ENCODE peak calls at places on chromosomes 4 and X, in six cellular contexts. One of them, this sample, is unnamed.

GRCh38 chr4:87321888-87322287 is 794 bp downstream of the HSD17B13 start:
- DNase-seq in Calu3: no peak
- DNase-seq in GM13977: no peak
- DNase-seq in progenitor cell of endocrine pancreas: no peak
- DNase-seq in IMR-90: no peak
- DNase-seq in Peyer's patch: no peak
- DNase-seq in this sample: no peak

GRCh38 chr4:150510176-150510875 is 71.6 kb upstream of the MAB21L2 start:
- DNase-seq in Calu3: no peak
- DNase-seq in GM13977: no peak
- DNase-seq in progenitor cell of endocrine pancreas: no peak
- DNase-seq in IMR-90: peak; percentile 86
- DNase-seq in Peyer's patch: no peak
- DNase-seq in this sample: no peak

GRCh38 chrX:154046262-154046771 is 26.6 kb upstream of the IRAK1 start:
- DNase-seq in Calu3: no peak
- DNase-seq in GM13977: no peak
- DNase-seq in progenitor cell of endocrine pancreas: no peak
- DNase-seq in IMR-90: peak; percentile 86
- DNase-seq in Peyer's patch: no peak
- DNase-seq in this sample: no peak

GRCh38 chr4:141246243-141246642 is 25.5 kb downstream of the ZNF330 start:
- DNase-seq in Calu3: no peak
- DNase-seq in GM13977: no peak
- DNase-seq in progenitor cell of endocrine pancreas: no peak
- DNase-seq in IMR-90: peak; percentile 74
- DNase-seq in Peyer's patch: no peak
- DNase-seq in this sample: no peak

GRCh38 chr4:185738038-185738552 is 73.9 kb downstream of the SORBS2 start:
- DNase-seq in Calu3: no peak
- DNase-seq in GM13977: no peak
- DNase-seq in progenitor cell of endocrine pancreas: no peak
- DNase-seq in IMR-90: peak; percentile 12
- DNase-seq in Peyer's patch: no peak
- DNase-seq in this sample: no peak

GRCh38 chr4:10589308-10589707 is 95.3 kb downstream of the CLNK start:
- DNase-seq in Calu3: no peak
- DNase-seq in GM13977: no peak
- DNase-seq in progenitor cell of endocrine pancreas: no peak
- DNase-seq in IMR-90: no peak
- DNase-seq in Peyer's patch: no peak
- DNase-seq in this sample: no peak

GRCh38 chrX:141638601-141639000 is 49.1 kb downstream of the SPANXA2 start:
- DNase-seq in Calu3: no peak
- DNase-seq in GM13977: no peak
- DNase-seq in progenitor cell of endocrine pancreas: no peak
- DNase-seq in IMR-90: no peak
- DNase-seq in Peyer's patch: no peak
- DNase-seq in this sample: no peak

GRCh38 chrX:132044953-132045352 is 21.9 kb downstream of the STK26 start:
- DNase-seq in Calu3: no peak
- DNase-seq in GM13977: no peak
- DNase-seq in progenitor cell of endocrine pancreas: no peak
- DNase-seq in IMR-90: no peak
- DNase-seq in Peyer's patch: no peak
- DNase-seq in this sample: no peak

GRCh38 chrX:69424161-69424560 is 80.0 kb upstream of the NALF2 start:
- DNase-seq in Calu3: peak; percentile 1
- DNase-seq in GM13977: no peak
- DNase-seq in progenitor cell of endocrine pancreas: no peak
- DNase-seq in IMR-90: peak; percentile 16
- DNase-seq in Peyer's patch: no peak
- DNase-seq in this sample: no peak

GRCh38 chrX:123277347-123277746 is 93.3 kb downstream of the GRIA3 start:
- DNase-seq in Calu3: no peak
- DNase-seq in GM13977: no peak
- DNase-seq in progenitor cell of endocrine pancreas: no peak
- DNase-seq in IMR-90: no peak
- DNase-seq in Peyer's patch: no peak
- DNase-seq in this sample: no peak

GRCh38 chr4:186536285-186536684 is 19.1 kb downstream of the MTNR1A start:
- DNase-seq in Calu3: no peak
- DNase-seq in GM13977: no peak
- DNase-seq in progenitor cell of endocrine pancreas: no peak
- DNase-seq in IMR-90: no peak
- DNase-seq in Peyer's patch: no peak
- DNase-seq in this sample: no peak

GRCh38 chr4:37383579-37384229 is 139.2 kb downstream of the NWD2 start:
- DNase-seq in Calu3: peak; percentile 52
- DNase-seq in GM13977: peak; percentile 50
- DNase-seq in progenitor cell of endocrine pancreas: no peak
- DNase-seq in IMR-90: peak; percentile 5
- DNase-seq in Peyer's patch: no peak
- DNase-seq in this sample: peak; percentile 41

GRCh38 chr4:76867880-76868655 is 29.9 kb downstream of the SOWAHB start:
- DNase-seq in Calu3: no peak
- DNase-seq in GM13977: no peak
- DNase-seq in progenitor cell of endocrine pancreas: peak; percentile 18
- DNase-seq in IMR-90: no peak
- DNase-seq in Peyer's patch: peak; percentile 86
- DNase-seq in this sample: no peak

GRCh38 chr4:184375027-184375426 is 99.3 kb downstream of the IRF2 start:
- DNase-seq in Calu3: no peak
- DNase-seq in GM13977: peak; percentile 28
- DNase-seq in progenitor cell of endocrine pancreas: no peak
- DNase-seq in IMR-90: peak; percentile 38
- DNase-seq in Peyer's patch: no peak
- DNase-seq in this sample: no peak

GRCh38 chr4:147599206-147599605 is 18.0 kb upstream of the TMEM184C start:
- DNase-seq in Calu3: no peak
- DNase-seq in GM13977: no peak
- DNase-seq in progenitor cell of endocrine pancreas: no peak
- DNase-seq in IMR-90: no peak
- DNase-seq in Peyer's patch: no peak
- DNase-seq in this sample: no peak

GRCh38 chr4:152640058-152640921 is 39.5 kb downstream of the TMEM154 start:
- DNase-seq in Calu3: no peak
- DNase-seq in GM13977: no peak
- DNase-seq in progenitor cell of endocrine pancreas: no peak
- DNase-seq in IMR-90: peak; percentile 28
- DNase-seq in Peyer's patch: no peak
- DNase-seq in this sample: no peak
- TF ChIP-seq CTCF in Calu3: peak; percentile 14
- TF ChIP-seq CTCF in GM13977: peak; percentile 45
- TF ChIP-seq CTCF in progenitor cell of endocrine pancreas: peak; percentile 74
- TF ChIP-seq CTCF in IMR-90: peak; percentile 68
- TF ChIP-seq CTCF in Peyer's patch: peak; percentile 47
- TF ChIP-seq CTCF in this sample: peak; percentile 40

DNA sequence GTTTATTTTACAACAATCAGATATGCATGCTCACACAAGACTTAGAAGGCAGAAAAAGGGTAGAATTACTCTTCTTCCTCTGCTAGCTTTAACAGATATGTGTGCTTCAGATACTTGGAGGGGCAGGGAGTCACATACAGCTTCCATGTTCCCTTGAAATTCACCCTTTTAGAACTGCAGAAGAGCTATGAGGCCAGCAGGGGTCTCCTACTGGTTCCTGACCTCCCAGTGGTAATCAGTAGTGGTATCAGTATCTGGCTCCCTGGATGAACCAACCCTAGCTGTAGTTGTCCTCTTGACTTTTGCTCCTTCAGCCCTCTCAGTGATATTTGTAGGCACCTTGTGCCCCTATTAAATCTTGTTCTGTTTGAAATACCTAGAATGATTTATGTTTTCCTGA is 81.5 kb downstream of the RCHY1 start:
- DNase-seq in Calu3: peak; percentile 2
- DNase-seq in GM13977: peak; percentile 8
- DNase-seq in progenitor cell of endocrine pancreas: no peak
- DNase-seq in IMR-90: peak; percentile 7
- DNase-seq in Peyer's patch: no peak
- DNase-seq in this sample: peak; percentile 15
- TF ChIP-seq CTCF in Calu3: peak; percentile 30
- TF ChIP-seq CTCF in GM13977: peak; percentile 41
- TF ChIP-seq CTCF in progenitor cell of endocrine pancreas: peak; percentile 45
- TF ChIP-seq CTCF in IMR-90: peak; percentile 22
- TF ChIP-seq CTCF in Peyer's patch: no peak
- TF ChIP-seq CTCF in this sample: no peak

GRCh38 chrX:135295238-135295943 is 13.9 kb upstream of the ETDC start:
- DNase-seq in Calu3: no peak
- DNase-seq in GM13977: peak; percentile 46
- DNase-seq in progenitor cell of endocrine pancreas: peak; percentile 26
- DNase-seq in IMR-90: peak; percentile 39
- DNase-seq in Peyer's patch: peak; percentile 66
- DNase-seq in this sample: peak; percentile 62
- TF ChIP-seq CTCF in Calu3: no peak
- TF ChIP-seq CTCF in GM13977: peak; percentile 24
- TF ChIP-seq CTCF in progenitor cell of endocrine pancreas: peak; percentile 35
- TF ChIP-seq CTCF in IMR-90: peak; percentile 9
- TF ChIP-seq CTCF in Peyer's patch: no peak
- TF ChIP-seq CTCF in this sample: peak; percentile 20

DNA sequence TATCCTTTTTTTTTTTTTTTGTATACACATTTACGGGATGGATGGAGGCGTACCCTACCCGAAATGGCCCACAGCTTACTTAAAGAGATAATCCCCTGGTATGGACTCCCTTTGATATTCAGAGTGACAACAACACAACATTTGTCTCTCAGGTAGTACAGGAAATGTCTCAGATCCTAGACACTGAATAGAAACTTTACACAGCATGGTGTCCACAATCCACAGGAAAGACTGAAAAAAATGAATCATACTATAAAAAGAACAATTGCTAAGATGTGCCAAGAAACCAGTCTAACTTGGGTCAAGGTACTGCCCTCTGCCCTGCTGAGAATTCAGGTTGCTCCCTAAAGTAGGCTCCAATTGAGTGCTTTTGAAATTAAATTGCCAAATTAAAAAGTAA is 100.8 kb upstream of the LANCL3 start:
- DNase-seq in Calu3: no peak
- DNase-seq in GM13977: no peak
- DNase-seq in progenitor cell of endocrine pancreas: no peak
- DNase-seq in IMR-90: no peak
- DNase-seq in Peyer's patch: no peak
- DNase-seq in this sample: no peak
- TF ChIP-seq CTCF in Calu3: no peak
- TF ChIP-seq CTCF in GM13977: no peak
- TF ChIP-seq CTCF in progenitor cell of endocrine pancreas: no peak
- TF ChIP-seq CTCF in IMR-90: no peak
- TF ChIP-seq CTCF in Peyer's patch: no peak
- TF ChIP-seq CTCF in this sample: no peak

GRCh38 chr4:139887962-139888735 is 222.5 kb downstream of the MGST2 start:
- DNase-seq in Calu3: no peak
- DNase-seq in GM13977: peak; percentile 31
- DNase-seq in progenitor cell of endocrine pancreas: no peak
- DNase-seq in IMR-90: no peak
- DNase-seq in Peyer's patch: no peak
- DNase-seq in this sample: peak; percentile 29

GRCh38 chr4:139889901-139890300 is 224.3 kb downstream of the MGST2 start:
- DNase-seq in Calu3: no peak
- DNase-seq in GM13977: no peak
- DNase-seq in progenitor cell of endocrine pancreas: no peak
- DNase-seq in IMR-90: no peak
- DNase-seq in Peyer's patch: no peak
- DNase-seq in this sample: no peak

GRCh38 chr4:139892973-139893736 is 227.5 kb downstream of the MGST2 start:
- DNase-seq in Calu3: no peak
- DNase-seq in GM13977: no peak
- DNase-seq in progenitor cell of endocrine pancreas: no peak
- DNase-seq in IMR-90: no peak
- DNase-seq in Peyer's patch: no peak
- DNase-seq in this sample: no peak

GRCh38 chr4:139889194-139889762 is 223.7 kb downstream of the MGST2 start:
- DNase-seq in Calu3: no peak
- DNase-seq in GM13977: no peak
- DNase-seq in progenitor cell of endocrine pancreas: no peak
- DNase-seq in IMR-90: no peak
- DNase-seq in Peyer's patch: no peak
- DNase-seq in this sample: no peak

GRCh38 chr4:139890810-139891209 is 225.2 kb downstream of the MGST2 start:
- DNase-seq in Calu3: no peak
- DNase-seq in GM13977: no peak
- DNase-seq in progenitor cell of endocrine pancreas: no peak
- DNase-seq in IMR-90: peak; percentile 84
- DNase-seq in Peyer's patch: no peak
- DNase-seq in this sample: no peak
- TF ChIP-seq CTCF in Calu3: no peak
- TF ChIP-seq CTCF in GM13977: no peak
- TF ChIP-seq CTCF in progenitor cell of endocrine pancreas: no peak
- TF ChIP-seq CTCF in IMR-90: no peak
- TF ChIP-seq CTCF in Peyer's patch: no peak
- TF ChIP-seq CTCF in this sample: no peak

GRCh38 chrX:14964500-14964899 is 91.3 kb downstream of the MOSPD2 start:
- DNase-seq in Calu3: no peak
- DNase-seq in GM13977: no peak
- DNase-seq in progenitor cell of endocrine pancreas: no peak
- DNase-seq in IMR-90: peak; percentile 26
- DNase-seq in Peyer's patch: no peak
- DNase-seq in this sample: no peak
- TF ChIP-seq CTCF in Calu3: no peak
- TF ChIP-seq CTCF in GM13977: no peak
- TF ChIP-seq CTCF in progenitor cell of endocrine pancreas: no peak
- TF ChIP-seq CTCF in IMR-90: peak; percentile 22
- TF ChIP-seq CTCF in Peyer's patch: no peak
- TF ChIP-seq CTCF in this sample: no peak

DNA sequence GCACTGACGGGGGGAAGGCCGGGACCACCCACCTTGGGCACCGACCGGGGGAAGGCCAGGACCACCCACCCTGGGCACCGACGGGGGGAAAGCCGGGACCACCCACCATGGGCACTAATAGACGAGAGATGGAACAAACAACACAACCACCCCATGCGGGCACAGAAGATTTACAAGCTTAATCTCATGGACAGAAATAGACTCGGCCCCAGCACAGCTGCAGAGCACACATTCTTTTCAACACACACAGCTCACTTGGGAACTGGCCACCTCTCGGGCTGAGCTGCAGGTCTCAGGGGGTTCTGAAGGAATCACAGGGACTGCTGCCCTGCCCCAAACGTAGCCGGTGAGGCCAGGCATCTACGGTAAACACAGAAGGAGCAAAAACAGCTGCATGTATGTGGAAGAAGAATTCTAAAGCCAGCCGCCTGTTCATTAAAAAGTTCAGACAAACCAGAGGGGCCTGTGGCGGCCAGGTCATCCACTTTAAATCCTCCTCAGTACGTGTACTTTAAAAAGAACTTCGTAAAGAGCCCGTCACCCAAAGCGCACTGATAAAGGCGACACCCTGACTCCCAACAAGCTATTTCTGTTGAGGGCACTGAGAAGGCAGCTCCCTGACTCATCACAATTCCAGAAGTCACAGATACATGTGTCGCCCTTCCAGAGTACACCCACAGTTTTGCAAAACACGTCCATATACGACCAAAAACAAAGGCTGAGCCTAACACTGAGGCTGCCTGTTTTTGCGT is 17.7 kb downstream of the PPP2R3B start:
- DNase-seq in Calu3: no peak
- DNase-seq in GM13977: no peak
- DNase-seq in progenitor cell of endocrine pancreas: no peak
- DNase-seq in IMR-90: peak; percentile 52
- DNase-seq in Peyer's patch: no peak
- DNase-seq in this sample: no peak
- TF ChIP-seq CTCF in Calu3: no peak
- TF ChIP-seq CTCF in GM13977: no peak
- TF ChIP-seq CTCF in progenitor cell of endocrine pancreas: no peak
- TF ChIP-seq CTCF in IMR-90: no peak
- TF ChIP-seq CTCF in Peyer's patch: no peak
- TF ChIP-seq CTCF in this sample: no peak

GRCh38 chrX:54248309-54248708 is 65.3 kb upstream of the FAM120C start:
- DNase-seq in Calu3: no peak
- DNase-seq in GM13977: peak; percentile 22
- DNase-seq in progenitor cell of endocrine pancreas: no peak
- DNase-seq in IMR-90: peak; percentile 44
- DNase-seq in Peyer's patch: no peak
- DNase-seq in this sample: peak; percentile 12
- TF ChIP-seq CTCF in Calu3: peak; percentile 16
- TF ChIP-seq CTCF in GM13977: peak; percentile 38
- TF ChIP-seq CTCF in progenitor cell of endocrine pancreas: no peak
- TF ChIP-seq CTCF in IMR-90: peak; percentile 36
- TF ChIP-seq CTCF in Peyer's patch: no peak
- TF ChIP-seq CTCF in this sample: peak; percentile 25